ENCODE peak calls at places on chromosomes 4 and X, in eight cellular contexts. One of them, this sample, is unnamed.

GRCh38 chr4:36325916-36326315 is 44.5 kb downstream of the DTHD1 start:
- DNase-seq in GM23248: no peak
- DNase-seq in cardiac muscle cell: no peak
- DNase-seq in astrocyte of the cerebellum: no peak
- DNase-seq in psoas muscle: no peak
- DNase-seq in WERI-Rb-1: no peak
- DNase-seq in GM23338: no peak
- DNase-seq in HCT116: no peak
- DNase-seq in this sample: no peak

GRCh38 chr4:110669663-110670062 is 46.8 kb upstream of the PITX2 start:
- DNase-seq in astrocyte of the cerebellum: no peak
- DNase-seq in WERI-Rb-1: no peak
- DNase-seq in GM23338: no peak
- DNase-seq in GM23248: peak
- DNase-seq in HCT116: no peak
- DNase-seq in cardiac muscle cell: no peak
- DNase-seq in psoas muscle: peak
- DNase-seq in this sample: no peak

GRCh38 chr4:147194604-147195003 is 248.9 kb upstream of the TTC29 start:
- DNase-seq in HCT116: no peak
- DNase-seq in astrocyte of the cerebellum: no peak
- DNase-seq in cardiac muscle cell: no peak
- DNase-seq in WERI-Rb-1: no peak
- DNase-seq in GM23248: no peak
- DNase-seq in psoas muscle: no peak
- DNase-seq in GM23338: no peak
- DNase-seq in this sample: no peak

GRCh38 chr4:139749313-139749712 is 83.7 kb downstream of the MGST2 start:
- DNase-seq in GM23248: no peak
- DNase-seq in cardiac muscle cell: no peak
- DNase-seq in GM23338: no peak
- DNase-seq in HCT116: no peak
- DNase-seq in psoas muscle: no peak
- DNase-seq in WERI-Rb-1: no peak
- DNase-seq in astrocyte of the cerebellum: no peak
- DNase-seq in this sample: peak

GRCh38 chr4:119559044-119559647 is 69.5 kb downstream of the PDE5A start:
- DNase-seq in GM23248: peak
- DNase-seq in GM23338: peak
- DNase-seq in astrocyte of the cerebellum: peak
- DNase-seq in cardiac muscle cell: peak
- DNase-seq in psoas muscle: no peak
- DNase-seq in WERI-Rb-1: no peak
- DNase-seq in HCT116: peak
- DNase-seq in this sample: no peak

GRCh38 chr4:153362184-153362583 is 17.7 kb downstream of the MND1 start:
- DNase-seq in GM23338: no peak
- DNase-seq in HCT116: no peak
- DNase-seq in GM23248: no peak
- DNase-seq in WERI-Rb-1: no peak
- DNase-seq in psoas muscle: no peak
- DNase-seq in cardiac muscle cell: peak
- DNase-seq in astrocyte of the cerebellum: no peak
- DNase-seq in this sample: no peak

GRCh38 chrX:153333271-153333670 is 682 bp upstream of the ZNF275 start:
- DNase-seq in GM23338: no peak
- DNase-seq in GM23248: peak
- DNase-seq in astrocyte of the cerebellum: peak
- DNase-seq in WERI-Rb-1: no peak
- DNase-seq in cardiac muscle cell: peak
- DNase-seq in psoas muscle: no peak
- DNase-seq in HCT116: no peak
- DNase-seq in this sample: no peak

GRCh38 chr4:25290490-25291067 is 22.0 kb upstream of the ZCCHC4 start:
- DNase-seq in cardiac muscle cell: peak
- DNase-seq in GM23248: no peak
- DNase-seq in astrocyte of the cerebellum: no peak
- DNase-seq in psoas muscle: no peak
- DNase-seq in HCT116: no peak
- DNase-seq in WERI-Rb-1: peak
- DNase-seq in GM23338: peak
- DNase-seq in this sample: no peak

GRCh38 chrX:140509468-140510305 is 4.8 kb upstream of the SOX3 start:
- DNase-seq in psoas muscle: no peak
- DNase-seq in GM23248: no peak
- DNase-seq in cardiac muscle cell: no peak
- DNase-seq in astrocyte of the cerebellum: no peak
- DNase-seq in WERI-Rb-1: no peak
- DNase-seq in HCT116: no peak
- DNase-seq in GM23338: peak
- DNase-seq in this sample: no peak

GRCh38 chrX:86146102-86146501 is 2.1 kb upstream of the DACH2 start:
- DNase-seq in GM23338: no peak
- DNase-seq in WERI-Rb-1: no peak
- DNase-seq in astrocyte of the cerebellum: no peak
- DNase-seq in GM23248: no peak
- DNase-seq in HCT116: no peak
- DNase-seq in psoas muscle: no peak
- DNase-seq in cardiac muscle cell: no peak
- DNase-seq in this sample: no peak

GRCh38 chr4:25172964-25173917 is 13.0 kb upstream of the SEPSECS start:
- DNase-seq in WERI-Rb-1: no peak
- DNase-seq in GM23338: no peak
- DNase-seq in cardiac muscle cell: peak
- DNase-seq in HCT116: peak
- DNase-seq in astrocyte of the cerebellum: peak
- DNase-seq in psoas muscle: no peak
- DNase-seq in GM23248: peak
- DNase-seq in this sample: no peak

GRCh38 chr4:161937596-161937995 is 226.2 kb downstream of the FSTL5 start:
- DNase-seq in cardiac muscle cell: no peak
- DNase-seq in WERI-Rb-1: no peak
- DNase-seq in psoas muscle: no peak
- DNase-seq in GM23248: no peak
- DNase-seq in GM23338: no peak
- DNase-seq in astrocyte of the cerebellum: no peak
- DNase-seq in HCT116: peak
- DNase-seq in this sample: no peak

GRCh38 chrX:12304261-12304660 is 166.0 kb downstream of the FRMPD4 start:
- DNase-seq in HCT116: no peak
- DNase-seq in astrocyte of the cerebellum: no peak
- DNase-seq in GM23248: peak
- DNase-seq in WERI-Rb-1: no peak
- DNase-seq in cardiac muscle cell: peak
- DNase-seq in GM23338: no peak
- DNase-seq in psoas muscle: no peak
- DNase-seq in this sample: no peak

GRCh38 chrX:70479197-70479969 is 34.7 kb downstream of the DLG3 start:
- DNase-seq in WERI-Rb-1: no peak
- DNase-seq in cardiac muscle cell: peak
- DNase-seq in astrocyte of the cerebellum: peak
- DNase-seq in GM23338: no peak
- DNase-seq in GM23248: peak
- DNase-seq in HCT116: no peak
- DNase-seq in psoas muscle: no peak
- DNase-seq in this sample: no peak

GRCh38 chrX:35809816-35810215 is 11.7 kb downstream of the MAGEB16 start:
- DNase-seq in astrocyte of the cerebellum: no peak
- DNase-seq in HCT116: no peak
- DNase-seq in psoas muscle: no peak
- DNase-seq in WERI-Rb-1: no peak
- DNase-seq in GM23338: no peak
- DNase-seq in cardiac muscle cell: no peak
- DNase-seq in GM23248: no peak
- DNase-seq in this sample: no peak

GRCh38 chr4:177185151-177185550 is 124.5 kb upstream of the NEIL3 start:
- DNase-seq in GM23338: no peak
- DNase-seq in astrocyte of the cerebellum: no peak
- DNase-seq in HCT116: no peak
- DNase-seq in GM23248: peak
- DNase-seq in cardiac muscle cell: peak
- DNase-seq in psoas muscle: no peak
- DNase-seq in WERI-Rb-1: no peak
- DNase-seq in this sample: no peak

GRCh38 chr4:158681630-158682029 is 9.5 kb downstream of the ETFDH start:
- DNase-seq in GM23248: no peak
- DNase-seq in psoas muscle: no peak
- DNase-seq in GM23338: no peak
- DNase-seq in cardiac muscle cell: no peak
- DNase-seq in WERI-Rb-1: no peak
- DNase-seq in astrocyte of the cerebellum: no peak
- DNase-seq in HCT116: no peak
- DNase-seq in this sample: no peak

GRCh38 chr4:10697071-10697470 is 12.5 kb upstream of the CLNK start:
- DNase-seq in astrocyte of the cerebellum: no peak
- DNase-seq in cardiac muscle cell: no peak
- DNase-seq in GM23248: no peak
- DNase-seq in GM23338: no peak
- DNase-seq in WERI-Rb-1: no peak
- DNase-seq in HCT116: no peak
- DNase-seq in psoas muscle: no peak
- DNase-seq in this sample: no peak

GRCh38 chr4:27368781-27369180 is 508.1 kb downstream of the STIM2 start:
- DNase-seq in GM23248: no peak
- DNase-seq in astrocyte of the cerebellum: no peak
- DNase-seq in WERI-Rb-1: no peak
- DNase-seq in GM23338: no peak
- DNase-seq in HCT116: no peak
- DNase-seq in psoas muscle: no peak
- DNase-seq in cardiac muscle cell: no peak
- DNase-seq in this sample: no peak

GRCh38 chr4:155745984-155746383 is 12.8 kb upstream of the GUCY1B1 start:
- DNase-seq in cardiac muscle cell: peak
- DNase-seq in HCT116: no peak
- DNase-seq in GM23338: no peak
- DNase-seq in psoas muscle: no peak
- DNase-seq in astrocyte of the cerebellum: no peak
- DNase-seq in GM23248: peak
- DNase-seq in WERI-Rb-1: no peak
- DNase-seq in this sample: no peak

GRCh38 chr4:185238261-185238681 is 28.9 kb downstream of the SNX25 start:
- DNase-seq in GM23338: no peak
- DNase-seq in cardiac muscle cell: peak
- DNase-seq in HCT116: no peak
- DNase-seq in psoas muscle: no peak
- DNase-seq in WERI-Rb-1: no peak
- DNase-seq in astrocyte of the cerebellum: no peak
- DNase-seq in GM23248: peak
- DNase-seq in this sample: no peak

GRCh38 chrX:151974336-151975227 is at the start of gene GABRE:
- DNase-seq in GM23338: peak
- DNase-seq in GM23248: peak
- DNase-seq in HCT116: no peak
- DNase-seq in cardiac muscle cell: peak
- DNase-seq in astrocyte of the cerebellum: no peak
- DNase-seq in psoas muscle: peak
- DNase-seq in WERI-Rb-1: peak
- DNase-seq in this sample: no peak
- H3K4me3 ChIP-seq in GM23338: peak
- H3K4me3 ChIP-seq in GM23248: peak
- H3K4me3 ChIP-seq in HCT116: peak
- H3K4me3 ChIP-seq in cardiac muscle cell: peak
- H3K4me3 ChIP-seq in astrocyte of the cerebellum: peak
- H3K4me3 ChIP-seq in psoas muscle: peak
- H3K4me3 ChIP-seq in WERI-Rb-1: peak
- H3K4me3 ChIP-seq in this sample: no peak

GRCh38 chr4:7045961-7046921 is 3.1 kb downstream of the TADA2B start:
- DNase-seq in cardiac muscle cell: no peak
- DNase-seq in GM23338: no peak
- DNase-seq in psoas muscle: peak
- DNase-seq in astrocyte of the cerebellum: no peak
- DNase-seq in GM23248: peak
- DNase-seq in WERI-Rb-1: no peak
- DNase-seq in HCT116: no peak
- DNase-seq in this sample: peak
- H3K4me3 ChIP-seq in cardiac muscle cell: no peak
- H3K4me3 ChIP-seq in GM23338: no peak
- H3K4me3 ChIP-seq in psoas muscle: peak
- H3K4me3 ChIP-seq in astrocyte of the cerebellum: no peak
- H3K4me3 ChIP-seq in GM23248: peak
- H3K4me3 ChIP-seq in WERI-Rb-1: no peak
- H3K4me3 ChIP-seq in HCT116: no peak
- H3K4me3 ChIP-seq in this sample: no peak

GRCh38 chrX:48920713-48921104 is 1.9 kb upstream of the PIM2 start:
- DNase-seq in GM23248: no peak
- DNase-seq in astrocyte of the cerebellum: no peak
- DNase-seq in WERI-Rb-1: no peak
- DNase-seq in HCT116: no peak
- DNase-seq in GM23338: no peak
- DNase-seq in cardiac muscle cell: no peak
- DNase-seq in psoas muscle: no peak
- DNase-seq in this sample: no peak

GRCh38 chrX:48918644-48919340 is at the start of gene PIM2:
- DNase-seq in GM23338: peak
- DNase-seq in GM23248: peak
- DNase-seq in psoas muscle: peak
- DNase-seq in cardiac muscle cell: peak
- DNase-seq in WERI-Rb-1: peak
- DNase-seq in astrocyte of the cerebellum: peak
- DNase-seq in HCT116: peak
- DNase-seq in this sample: peak

GRCh38 chrX:48919947-48920712 is 1.3 kb upstream of the PIM2 start:
- DNase-seq in astrocyte of the cerebellum: no peak
- DNase-seq in cardiac muscle cell: no peak
- DNase-seq in HCT116: no peak
- DNase-seq in GM23338: no peak
- DNase-seq in psoas muscle: no peak
- DNase-seq in WERI-Rb-1: no peak
- DNase-seq in GM23248: no peak
- DNase-seq in this sample: no peak

GRCh38 chrX:48918303-48918643 is 551 bp downstream of the PIM2 start:
- DNase-seq in HCT116: no peak
- DNase-seq in GM23248: no peak
- DNase-seq in cardiac muscle cell: no peak
- DNase-seq in GM23338: no peak
- DNase-seq in psoas muscle: no peak
- DNase-seq in WERI-Rb-1: no peak
- DNase-seq in astrocyte of the cerebellum: no peak
- DNase-seq in this sample: no peak

GRCh38 chrX:48919360-48919821 is 567 bp upstream of the PIM2 start:
- DNase-seq in cardiac muscle cell: no peak
- DNase-seq in psoas muscle: no peak
- DNase-seq in GM23338: peak
- DNase-seq in astrocyte of the cerebellum: no peak
- DNase-seq in HCT116: no peak
- DNase-seq in GM23248: peak
- DNase-seq in WERI-Rb-1: peak
- DNase-seq in this sample: no peak
- H3K4me3 ChIP-seq in cardiac muscle cell: peak
- H3K4me3 ChIP-seq in psoas muscle: peak
- H3K4me3 ChIP-seq in GM23338: peak
- H3K4me3 ChIP-seq in astrocyte of the cerebellum: peak
- H3K4me3 ChIP-seq in HCT116: peak
- H3K4me3 ChIP-seq in GM23248: peak
- H3K4me3 ChIP-seq in WERI-Rb-1: peak
- H3K4me3 ChIP-seq in this sample: peak

DNA sequence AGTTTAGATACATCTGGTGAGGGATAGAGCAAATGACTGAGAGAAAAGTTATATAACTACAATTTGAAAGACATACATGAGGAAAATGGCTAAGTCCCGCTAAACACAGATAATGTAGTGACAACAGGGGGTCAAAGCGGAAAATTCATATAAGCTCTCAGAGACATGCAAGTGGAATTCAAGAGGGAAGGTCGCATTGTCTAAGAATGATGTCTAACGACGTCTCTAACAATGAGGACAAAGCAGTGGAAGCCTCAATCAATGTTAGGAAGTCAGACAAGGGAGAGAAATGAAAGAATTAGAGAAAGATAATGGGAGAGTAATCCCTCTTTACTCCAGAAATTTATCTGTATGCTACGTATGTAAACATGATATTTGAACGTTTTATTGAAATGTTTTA is 113.4 kb downstream of the ANTXR2 start:
- DNase-seq in astrocyte of the cerebellum: no peak
- DNase-seq in psoas muscle: no peak
- DNase-seq in WERI-Rb-1: no peak
- DNase-seq in GM23338: peak
- DNase-seq in HCT116: no peak
- DNase-seq in GM23248: no peak
- DNase-seq in cardiac muscle cell: no peak
- DNase-seq in this sample: no peak
- H3K4me3 ChIP-seq in astrocyte of the cerebellum: no peak
- H3K4me3 ChIP-seq in psoas muscle: no peak
- H3K4me3 ChIP-seq in WERI-Rb-1: no peak
- H3K4me3 ChIP-seq in GM23338: no peak
- H3K4me3 ChIP-seq in HCT116: no peak
- H3K4me3 ChIP-seq in GM23248: no peak
- H3K4me3 ChIP-seq in cardiac muscle cell: no peak
- H3K4me3 ChIP-seq in this sample: no peak